ENCODE peak calls at places on chromosome 2, in four cellular contexts. U is psoas muscle, N is fibroblast of lung, S is mucosa of descending colon. I is an unnamed sample.
A peak's percentile ranks its signal among the peaks of the same experiment; 100 is the strongest.

GRCh38 chr2:179963626-179964025 is 43.5 kb downstream of the CWC22 start:
- DNase-seq in U (no peak), N (peak; percentile 74), S (no peak), I (no peak)

GRCh38 chr2:238247002-238247822 is 7.4 kb upstream of the HES6 start:
- DNase-seq in U (peak; percentile 82), S (no peak), N (no peak), I (no peak)

GRCh38 chr2:16392647-16393482 is 272.8 kb downstream of the CYRIA start:
- DNase-seq in S (no peak), N (no peak), U (no peak), I (no peak)

GRCh38 chr2:217011576-217011975 is 151.7 kb upstream of the TNP1 start:
- DNase-seq in S (no peak), U (no peak), N (no peak), I (no peak)

GRCh38 chr2:166333809-166334208 is 41.9 kb downstream of the SCN9A start:
- DNase-seq in N (peak; percentile 61), U (no peak), S (no peak), I (no peak)

GRCh38 chr2:85753525-85754312 is at the start of gene ATOH8:
- DNase-seq in N (peak; percentile 80), S (peak; percentile 76), U (peak; percentile 90), I (peak; percentile 84)

GRCh38 chr2:6412533-6413085 is 453.1 kb downstream of the CMPK2 start:
- DNase-seq in U (no peak), N (peak; percentile 44), S (no peak), I (no peak)

GRCh38 chr2:159882069-159882468 is 84.1 kb upstream of the CD302 start:
- DNase-seq in S (no peak), N (no peak), U (no peak), I (no peak)

GRCh38 chr2:165469417-165469816 is at the start of gene CSRNP3:
- DNase-seq in N (peak; percentile 86), U (no peak), S (peak; percentile 76), I (peak; percentile 78)

GRCh38 chr2:132937629-132938028 is 267.6 kb upstream of the LYPD1 start:
- DNase-seq in S (no peak), U (no peak), N (peak; percentile 54), I (no peak)

GRCh38 chr2:4914551-4914950 is 777.6 kb upstream of the SOX11 start:
- DNase-seq in U (no peak), S (no peak), N (peak; percentile 90), I (no peak)

GRCh38 chr2:233084488-233084887 is 24.3 kb downstream of the INPP5D start:
- DNase-seq in S (peak; percentile 55), U (peak; percentile 65), N (no peak), I (peak; percentile 37)

GRCh38 chr2:239310401-239311061 is 90.3 kb downstream of the HDAC4 start:
- DNase-seq in U (peak; percentile 77), S (peak; percentile 1), N (no peak), I (no peak)

GRCh38 chr2:11596801-11597200 is 63.0 kb downstream of the GREB1 start:
- DNase-seq in U (no peak), N (no peak), S (no peak), I (no peak)

GRCh38 chr2:162524192-162524591 is 180.3 kb downstream of the GCA start:
- DNase-seq in S (peak; percentile 14), N (no peak), U (no peak), I (no peak)

GRCh38 chr2:47815764-47816163 is 32.8 kb downstream of the MSH6 start:
- DNase-seq in N (no peak), S (no peak), U (no peak), I (no peak)

GRCh38 chr2:117737846-117738245 is 76.6 kb upstream of the DDX18 start:
- DNase-seq in S (no peak), N (no peak), U (no peak), I (no peak)

GRCh38 chr2:62501794-62502500 is 4.0 kb downstream of the TMEM17 start:
- DNase-seq in S (no peak), N (peak; percentile 82), U (no peak), I (no peak)

GRCh38 chr2:126359494-126359893 is 296.5 kb upstream of the GYPC start:
- DNase-seq in N (peak; percentile 15), S (peak; percentile 6), U (no peak), I (no peak)
- TF ChIP-seq CTCF in N (no peak), S (no peak), U (peak; percentile 27), I (no peak)

DNA sequence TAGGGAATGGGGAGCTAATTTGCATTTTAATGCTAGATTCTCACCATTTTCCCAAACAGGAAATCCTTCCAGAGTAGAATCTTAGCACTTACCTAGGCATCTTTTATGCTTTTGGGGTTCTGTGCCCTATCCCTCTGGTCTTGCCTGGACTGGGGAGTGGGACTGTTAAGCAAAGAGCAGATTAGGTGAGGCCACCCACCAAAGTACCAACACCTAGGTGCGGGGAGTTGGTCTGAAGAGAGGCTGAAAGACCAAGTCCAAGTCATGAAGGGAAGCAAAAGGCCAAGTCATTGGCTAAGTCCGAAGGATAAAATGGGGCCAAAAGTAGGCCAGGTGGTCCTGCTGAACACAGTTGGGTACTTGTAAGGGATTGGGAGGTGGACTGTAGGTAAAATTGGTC is 86.7 kb downstream of the FAM168B start:
- DNase-seq in U (no peak), S (no peak), N (no peak), I (no peak)
- TF ChIP-seq CTCF in U (no peak), S (no peak), N (no peak), I (no peak)

DNA sequence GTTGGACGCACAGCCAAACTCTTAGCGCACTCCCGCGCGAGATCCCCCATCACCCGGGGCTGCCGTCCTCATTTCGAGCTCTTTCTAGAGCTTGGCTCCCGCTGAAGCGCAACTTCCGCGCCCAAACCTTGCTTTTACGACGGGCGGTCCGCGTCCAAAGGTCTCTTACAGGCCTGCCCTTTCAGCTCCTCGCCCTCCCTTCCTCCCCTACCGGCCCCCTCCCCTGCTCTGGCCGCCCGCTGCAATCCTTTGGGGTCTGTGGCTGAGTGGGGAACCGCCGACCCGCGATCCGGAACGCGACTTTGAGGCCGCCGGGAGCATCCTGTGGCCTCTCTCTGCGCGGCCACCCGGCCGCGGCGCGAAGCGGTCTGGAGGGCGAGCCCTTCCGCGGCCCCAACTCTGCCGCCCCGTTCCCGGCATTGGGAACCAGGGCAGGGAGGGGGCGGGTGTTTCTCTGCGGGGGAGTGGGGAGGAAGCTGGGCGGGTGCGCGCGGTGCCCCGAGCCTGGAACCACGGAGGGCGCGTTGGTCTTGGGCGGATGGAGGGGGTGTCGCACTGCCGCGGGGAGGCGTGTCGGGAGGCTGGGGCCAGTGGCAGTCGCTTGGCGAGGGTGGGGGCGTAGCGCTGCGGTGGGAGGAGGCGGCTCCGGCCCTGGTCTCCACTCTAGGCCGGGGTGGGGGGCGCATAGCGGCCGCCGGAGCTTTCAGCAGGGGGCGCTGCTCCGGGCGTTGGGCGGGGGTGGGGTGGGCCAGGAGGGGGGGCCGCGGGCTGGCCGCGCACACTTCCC is at the start of gene GDF7:
- DNase-seq in U (no peak), S (peak; percentile 61), N (no peak), I (no peak)
- TF ChIP-seq CTCF in U (no peak), S (no peak), N (no peak), I (no peak)

GRCh38 chr2:23900133-23900926 is 26.6 kb downstream of the ATAD2B start:
- DNase-seq in S (peak; percentile 61), N (no peak), U (no peak), I (no peak)
- TF ChIP-seq CTCF in S (no peak), N (no peak), U (no peak), I (no peak)

DNA sequence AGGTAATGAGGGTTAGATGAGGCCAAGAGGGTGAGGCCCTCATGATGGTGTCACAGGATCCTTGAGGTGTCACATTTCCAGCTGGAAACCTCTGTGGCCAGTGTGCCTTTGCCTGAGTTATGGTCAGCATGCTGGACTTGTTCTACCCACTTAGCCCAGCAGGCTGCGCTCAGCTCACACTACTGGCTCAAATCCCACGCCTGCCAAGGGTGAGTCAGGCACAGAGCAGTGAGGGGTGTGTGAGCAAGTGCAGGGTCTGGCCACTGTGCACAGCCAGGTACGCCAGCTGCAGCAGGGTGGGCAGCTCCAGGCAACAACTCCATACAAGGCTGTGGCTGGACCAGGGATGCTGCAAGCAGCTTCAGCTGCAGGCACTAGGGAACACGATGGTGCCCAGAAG is 616.6 kb upstream of the FSHR start:
- DNase-seq in S (peak; percentile 16), U (no peak), N (no peak), I (peak; percentile 32)
- TF ChIP-seq CTCF in S (no peak), U (no peak), N (no peak), I (peak; percentile 71)

GRCh38 chr2:174003635-174004310 is 38.6 kb upstream of the SP3 start:
- DNase-seq in S (peak; percentile 45), N (no peak), U (no peak), I (no peak)
- TF ChIP-seq CTCF in S (no peak), N (no peak), U (peak; percentile 25), I (no peak)

DNA sequence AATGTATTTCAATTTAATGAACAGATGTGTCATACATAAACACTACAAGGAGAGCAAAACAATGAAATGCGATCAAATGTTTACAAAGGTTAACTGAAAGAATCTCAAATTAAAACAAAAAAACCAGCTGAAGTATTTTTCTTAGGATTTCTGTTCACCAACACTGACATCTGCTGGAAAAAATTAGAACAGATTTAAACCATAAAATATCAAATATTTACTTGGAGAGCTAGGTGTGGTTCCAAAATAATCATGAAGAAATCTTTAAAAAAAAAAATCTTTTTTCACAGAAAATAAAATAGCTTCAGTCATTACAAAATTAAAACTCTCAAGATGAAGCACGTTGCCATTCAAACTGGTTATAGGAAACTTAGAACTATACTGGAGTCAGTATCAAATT is 13.8 kb downstream of the MMADHC start:
- DNase-seq in S (no peak), U (no peak), N (peak; percentile 39), I (no peak)
- TF ChIP-seq CTCF in S (no peak), U (peak; percentile 21), N (no peak), I (no peak)